ENCODE peak calls at places on chromosomes 12 and 14, in five cellular contexts. O is endodermal cell, R is body of pancreas, N is tibial artery, G is pancreas. X is an unnamed sample.

GRCh38 chr14:57480044-57480443 is 13.6 kb downstream of the CCDC198 start:
- DNase-seq in O (no peak), R (no peak), N (no peak), G (no peak), X (no peak)

GRCh38 chr12:77354766-77355362 is 289.5 kb upstream of the E2F7 start:
- DNase-seq in O (no peak), R (no peak), N (no peak), G (no peak), X (no peak)

GRCh38 chr14:88013750-88014349 is 8.9 kb downstream of the GPR65 start:
- DNase-seq in O (peak; percentile 88), R (peak; percentile 76), N (peak; percentile 73), G (peak; percentile 63), X (peak; percentile 93)

GRCh38 chr12:1912580-1913376 is 5.7 kb downstream of the CACNA2D4 start:
- DNase-seq in O (peak; percentile 53), R (no peak), N (no peak), G (no peak), X (peak; percentile 11)

GRCh38 chr12:11885261-11886038 is 185.3 kb upstream of the BCL2L14 start:
- DNase-seq in O (no peak), R (peak; percentile 32), N (no peak), G (peak; percentile 35), X (no peak)

GRCh38 chr14:78508023-78508422 is 337.9 kb downstream of the NRXN3 start:
- DNase-seq in O (no peak), R (no peak), N (no peak), G (no peak), X (no peak)

GRCh38 chr14:60514378-60515243 is 5.7 kb downstream of the SIX6 start:
- DNase-seq in O (peak; percentile 91), R (no peak), N (peak; percentile 60), G (no peak), X (no peak)

GRCh38 chr12:101018540-101018939 is 191.5 kb downstream of the SLC5A8 start:
- DNase-seq in O (peak; percentile 53), R (no peak), N (no peak), G (no peak), X (peak; percentile 48)

GRCh38 chr12:30308010-30308717 is 387.5 kb downstream of the IPO8 start:
- DNase-seq in O (no peak), R (no peak), N (no peak), G (no peak), X (no peak)

GRCh38 chr12:75245108-75245507 is 35.5 kb upstream of the KCNC2 start:
- DNase-seq in O (no peak), R (no peak), N (no peak), G (no peak), X (no peak)

DNA sequence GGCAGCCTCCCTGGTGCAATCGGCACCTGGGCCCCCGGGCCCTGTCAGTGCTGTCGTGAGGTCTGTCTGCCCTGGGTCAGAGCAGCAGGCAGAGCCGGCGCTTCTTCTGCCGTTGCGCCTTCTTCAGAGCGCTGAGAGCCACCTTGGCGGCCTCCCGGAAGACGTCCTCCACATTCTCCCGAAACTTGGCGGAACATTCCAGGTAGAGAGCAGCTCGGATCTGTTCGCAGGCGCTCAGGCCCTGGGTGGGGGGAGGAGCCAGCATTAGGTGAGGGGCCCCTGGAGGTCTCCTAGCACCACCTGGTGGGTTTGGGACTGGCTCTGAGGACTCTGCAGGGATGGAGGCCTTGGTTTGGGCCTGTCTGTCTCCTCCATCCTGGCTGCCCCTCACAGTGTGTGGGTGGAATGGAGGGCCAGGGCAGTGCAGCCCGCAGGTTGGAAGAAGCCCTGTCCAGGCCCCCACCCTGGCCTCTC is 14.0 kb downstream of the RHOF start:
- DNase-seq in O (peak; percentile 59), R (no peak), N (no peak), G (no peak), X (no peak)
- H3K4me1 ChIP-seq in O (peaks cover 14% of the 10 kb centered on the region), R (peaks cover 6% of the 10 kb centered on the region), N (peaks cover 10% of the 10 kb centered on the region), G (no peaks in the 10 kb centered on the region), X (peaks cover 15% of the 10 kb centered on the region)

GRCh38 chr12:18703916-18704315 is 33.9 kb downstream of the PLCZ1 start:
- DNase-seq in O (no peak), R (no peak), N (no peak), G (no peak), X (no peak)

GRCh38 chr12:18703326-18703725 is 34.5 kb downstream of the PLCZ1 start:
- DNase-seq in O (no peak), R (no peak), N (no peak), G (no peak), X (no peak)

GRCh38 chr12:18696971-18697602 is 40.7 kb downstream of the PLCZ1 start:
- DNase-seq in O (no peak), R (no peak), N (no peak), G (no peak), X (no peak)

DNA sequence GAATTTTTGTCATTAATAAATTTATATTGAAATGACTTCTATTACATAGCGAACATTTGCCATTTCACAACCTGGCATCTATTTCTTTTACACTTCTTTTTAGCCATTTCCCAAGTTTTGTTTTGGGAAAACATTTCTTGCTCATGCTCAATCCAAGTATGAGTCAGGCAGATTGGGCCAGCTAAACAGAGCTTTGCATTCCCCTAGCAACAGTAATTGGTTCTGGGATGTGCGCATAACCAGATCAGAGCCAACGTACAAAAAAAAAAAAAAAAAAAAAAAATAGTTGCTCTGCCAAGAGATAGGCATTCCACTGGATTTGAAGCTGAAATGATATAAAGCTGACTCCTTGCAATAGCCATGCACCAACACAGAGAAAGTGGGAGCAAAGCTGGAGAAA is 37.6 kb downstream of the PLCZ1 start:
- DNase-seq in O (no peak), R (no peak), N (no peak), G (no peak), X (peak; percentile 69)
- TF ChIP-seq CTCF in O (no peak), R (no peak), N (no peak), G (no peak), X (no peak)

GRCh38 chr14:89675590-89675989 is 258.6 kb upstream of the FOXN3 start:
- DNase-seq in O (no peak), R (no peak), N (no peak), G (no peak), X (no peak)

GRCh38 chr14:89674906-89675305 is 257.9 kb upstream of the FOXN3 start:
- DNase-seq in O (no peak), R (no peak), N (no peak), G (no peak), X (no peak)

GRCh38 chr14:89673499-89674225 is 256.6 kb upstream of the FOXN3 start:
- DNase-seq in O (no peak), R (no peak), N (no peak), G (no peak), X (no peak)

GRCh38 chr14:89669209-89669608 is 252.2 kb upstream of the FOXN3 start:
- DNase-seq in O (no peak), R (no peak), N (peak; percentile 66), G (peak; percentile 28), X (peak; percentile 30)

DNA sequence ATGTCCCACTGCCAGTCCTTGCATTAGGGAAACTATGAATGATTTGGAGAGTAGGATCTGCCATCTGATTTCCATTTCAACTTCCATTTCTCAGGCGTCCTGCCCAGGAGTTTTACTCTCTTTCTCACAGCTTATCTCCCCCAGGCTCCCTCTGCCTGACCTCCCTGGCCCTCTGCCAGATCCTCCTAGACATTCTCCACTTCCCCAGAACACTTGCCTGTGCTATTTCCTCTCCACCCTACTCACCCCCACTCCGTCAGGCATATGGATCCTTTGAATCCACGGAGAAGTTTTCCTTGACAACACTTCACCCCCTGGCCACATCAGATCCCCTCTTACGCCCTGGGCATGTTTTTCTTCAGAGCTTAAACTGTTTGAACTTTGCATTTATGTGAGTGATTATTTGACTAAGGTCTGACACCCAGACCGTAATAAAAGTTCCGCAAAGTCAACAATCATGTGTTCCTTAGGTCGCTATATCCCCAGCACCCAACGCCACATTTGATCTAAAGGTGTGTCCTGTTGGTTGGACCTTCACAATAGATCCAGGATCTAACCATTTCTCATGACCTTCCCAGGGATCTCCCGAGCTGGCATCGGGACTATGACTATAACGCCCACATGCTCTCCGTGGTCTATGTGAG is 255.7 kb upstream of the FOXN3 start:
- DNase-seq in O (no peak), R (no peak), N (no peak), G (no peak), X (peak; percentile 51)
- H3K27ac ChIP-seq in O (no peak overlapping the region), R (no peak overlapping the region), N (no peak overlapping the region), G (no peak overlapping the region), X (no peak overlapping the region)

GRCh38 chr12:67045650-67046049 is 223.5 kb upstream of the CAND1 start:
- DNase-seq in O (peak; percentile 62), R (no peak), N (no peak), G (no peak), X (no peak)
- H3K4me1 ChIP-seq in O (peaks cover 35% of the 10 kb centered on the region), R (no peaks in the 10 kb centered on the region), N (no peaks in the 10 kb centered on the region), G (no peaks in the 10 kb centered on the region), X (peaks cover 13% of the 10 kb centered on the region)

GRCh38 chr12:102540856-102541385 is 60.6 kb upstream of the IGF1 start:
- DNase-seq in O (no peak), R (no peak), N (no peak), G (no peak), X (no peak)

GRCh38 chr12:102539651-102540553 is 59.5 kb upstream of the IGF1 start:
- DNase-seq in O (peak; percentile 81), R (no peak), N (no peak), G (no peak), X (no peak)

GRCh38 chr12:102542816-102543448 is 62.6 kb upstream of the IGF1 start:
- DNase-seq in O (no peak), R (no peak), N (no peak), G (no peak), X (no peak)

GRCh38 chr12:102543931-102544485 is 63.6 kb upstream of the IGF1 start:
- DNase-seq in O (no peak), R (no peak), N (no peak), G (no peak), X (no peak)

GRCh38 chr12:102543494-102543893 is 63.1 kb upstream of the IGF1 start:
- DNase-seq in O (peak; percentile 69), R (no peak), N (no peak), G (no peak), X (no peak)
- TF ChIP-seq CTCF in O (peak; percentile 73), R (no peak), N (no peak), G (no peak), X (no peak)

GRCh38 chr12:41264281-41264680 is 76.2 kb downstream of the PDZRN4 start:
- DNase-seq in O (no peak), R (no peak), N (no peak), G (no peak), X (no peak)

GRCh38 chr12:41274643-41275042 is 86.5 kb downstream of the PDZRN4 start:
- DNase-seq in O (no peak), R (no peak), N (no peak), G (no peak), X (no peak)

DNA sequence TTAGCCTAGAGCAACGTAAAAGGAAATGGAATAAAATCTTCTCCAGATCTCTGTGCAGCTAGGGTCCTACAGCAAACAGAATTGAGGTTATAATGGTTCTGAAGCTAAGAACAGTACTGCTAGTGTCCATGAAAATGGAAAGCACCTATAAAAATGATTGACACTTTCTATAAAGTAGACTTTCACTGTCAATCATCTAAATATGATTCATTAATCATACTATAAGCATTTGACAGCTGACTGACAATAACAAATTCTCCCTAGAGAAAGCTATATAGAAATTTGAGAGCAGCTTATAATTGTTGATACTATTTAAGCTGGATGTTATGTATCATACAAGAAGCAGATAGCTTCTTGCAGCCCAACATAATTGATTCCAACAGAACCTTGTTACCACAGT is 80.9 kb downstream of the PDZRN4 start:
- DNase-seq in O (no peak), R (no peak), N (no peak), G (no peak), X (no peak)
- H3K27ac ChIP-seq in O (no peak overlapping the region), R (no peak overlapping the region), N (no peak overlapping the region), G (no peak overlapping the region), X (no peak overlapping the region)